ENCODE peak calls at places on chromosome 5, in six cellular contexts. M is choroid plexus epithelial cell, L is astrocyte of the spinal cord, E is A549, Y is mammary epithelial cell, J is heart left ventricle. K is an unnamed sample.

GRCh38 chr5:35009059-35009458 is 38.7 kb downstream of the AGXT2 start:
- DNase-seq in M (no peak), L (no peak), E (no peak), Y (no peak), J (no peak), K (no peak)

GRCh38 chr5:34663771-34664496 is 7.8 kb downstream of the RAI14 start:
- DNase-seq in M (no peak), L (no peak), E (no peak), Y (no peak), J (no peak), K (no peak)

GRCh38 chr5:39024005-39024404 is 50.2 kb downstream of the RICTOR start:
- DNase-seq in M (peak; percentile 86), L (peak; percentile 51), E (no peak), Y (no peak), J (peak; percentile 43), K (no peak)

GRCh38 chr5:44614845-44615244 is 193.9 kb upstream of the MRPS30 start:
- DNase-seq in M (no peak), L (no peak), E (no peak), Y (no peak), J (no peak), K (no peak)

GRCh38 chr5:126016256-126016655 is 407.0 kb upstream of the GRAMD2B start:
- DNase-seq in M (no peak), L (peak; percentile 24), E (no peak), Y (no peak), J (peak; percentile 53), K (peak; percentile 15)

GRCh38 chr5:123090641-123091257 is 1.7 kb downstream of the PRDM6 start:
- DNase-seq in M (no peak), L (no peak), E (no peak), Y (no peak), J (no peak), K (no peak)

GRCh38 chr5:67200809-67201562 is 4.4 kb upstream of the CD180 start:
- DNase-seq in M (no peak), L (no peak), E (no peak), Y (no peak), J (no peak), K (no peak)

GRCh38 chr5:41707853-41708603 is 162.2 kb downstream of the OXCT1 start:
- DNase-seq in M (peak; percentile 84), L (peak; percentile 71), E (peak; percentile 2), Y (peak; percentile 37), J (no peak), K (peak; percentile 56)

GRCh38 chr5:28380172-28380571 is 1341.8 kb upstream of the CDH9 start:
- DNase-seq in M (no peak), L (no peak), E (no peak), Y (no peak), J (no peak), K (no peak)

GRCh38 chr5:136174021-136174659 is 18.8 kb downstream of the SMIM32 start:
- DNase-seq in M (peak; percentile 85), L (peak; percentile 64), E (peak; percentile 55), Y (peak; percentile 50), J (no peak), K (peak; percentile 69)

GRCh38 chr5:66967826-66968262 is 228.8 kb downstream of the CD180 start:
- DNase-seq in M (no peak), L (no peak), E (no peak), Y (no peak), J (peak; percentile 35), K (no peak)

GRCh38 chr5:61659221-61659696 is 327.2 kb downstream of the ZSWIM6 start:
- DNase-seq in M (no peak), L (no peak), E (no peak), Y (no peak), J (peak; percentile 77), K (no peak)

GRCh38 chr5:97231025-97231636 is 48.1 kb upstream of the RIOK2 start:
- DNase-seq in M (peak; percentile 91), L (peak; percentile 86), E (peak; percentile 31), Y (peak; percentile 58), J (no peak), K (peak; percentile 77)

GRCh38 chr5:177409043-177409801 is at the start of gene F12:
- DNase-seq in M (no peak), L (no peak), E (no peak), Y (no peak), J (no peak), K (no peak)

GRCh38 chr5:54985301-54986268 is at the start of gene ESM1:
- DNase-seq in M (peak; percentile 68), L (peak; percentile 75), E (no peak), Y (peak; percentile 71), J (no peak), K (peak; percentile 59)

GRCh38 chr5:32339878-32340277 is 27.1 kb upstream of the MTMR12 start:
- DNase-seq in M (no peak), L (no peak), E (no peak), Y (no peak), J (no peak), K (no peak)

GRCh38 chr5:33588654-33589372 is 148.0 kb downstream of the TARS1 start:
- DNase-seq in M (peak; percentile 31), L (no peak), E (peak; percentile 21), Y (no peak), J (no peak), K (peak; percentile 26)

GRCh38 chr5:145976431-145977155 is 40.2 kb downstream of the SH3RF2 start:
- DNase-seq in M (peak; percentile 33), L (peak; percentile 65), E (no peak), Y (peak; percentile 77), J (no peak), K (peak; percentile 29)

GRCh38 chr5:158769079-158769478 is 330.6 kb downstream of the EBF1 start:
- DNase-seq in M (no peak), L (no peak), E (no peak), Y (no peak), J (no peak), K (no peak)

GRCh38 chr5:126122942-126123341 is 300.3 kb upstream of the GRAMD2B start:
- DNase-seq in M (peak; percentile 26), L (no peak), E (no peak), Y (peak; percentile 52), J (no peak), K (peak; percentile 26)

GRCh38 chr5:172521338-172521932 is 67.1 kb upstream of the SH3PXD2B start:
- DNase-seq in M (no peak), L (no peak), E (no peak), Y (no peak), J (no peak), K (no peak)

GRCh38 chr5:117760114-117760513 is 1185.5 kb upstream of the SEMA6A start:
- DNase-seq in M (peak; percentile 1), L (no peak), E (no peak), Y (no peak), J (no peak), K (no peak)

GRCh38 chr5:125232779-125233230 is 486.4 kb upstream of the ZNF608 start:
- DNase-seq in M (peak; percentile 18), L (peak; percentile 85), E (no peak), Y (peak; percentile 70), J (no peak), K (no peak)

GRCh38 chr5:88870280-88870679 is 12.7 kb downstream of the MEF2C start:
- DNase-seq in M (no peak), L (no peak), E (no peak), Y (no peak), J (no peak), K (no peak)

GRCh38 chr5:343461-344401 is 22.2 kb downstream of the AHRR start:
- DNase-seq in M (peak; percentile 75), L (peak; percentile 58), E (peak; percentile 82), Y (peak; percentile 39), J (no peak), K (peak; percentile 63)

GRCh38 chr5:10866913-10867312 is 105.9 kb upstream of the DAP start:
- DNase-seq in M (peak; percentile 12), L (no peak), E (no peak), Y (no peak), J (no peak), K (no peak)
- TF ChIP-seq CTCF in M (peak; percentile 49), L (peak; percentile 39), E (peak; percentile 6), Y (no peak), J (no peak), K (no peak)

DNA sequence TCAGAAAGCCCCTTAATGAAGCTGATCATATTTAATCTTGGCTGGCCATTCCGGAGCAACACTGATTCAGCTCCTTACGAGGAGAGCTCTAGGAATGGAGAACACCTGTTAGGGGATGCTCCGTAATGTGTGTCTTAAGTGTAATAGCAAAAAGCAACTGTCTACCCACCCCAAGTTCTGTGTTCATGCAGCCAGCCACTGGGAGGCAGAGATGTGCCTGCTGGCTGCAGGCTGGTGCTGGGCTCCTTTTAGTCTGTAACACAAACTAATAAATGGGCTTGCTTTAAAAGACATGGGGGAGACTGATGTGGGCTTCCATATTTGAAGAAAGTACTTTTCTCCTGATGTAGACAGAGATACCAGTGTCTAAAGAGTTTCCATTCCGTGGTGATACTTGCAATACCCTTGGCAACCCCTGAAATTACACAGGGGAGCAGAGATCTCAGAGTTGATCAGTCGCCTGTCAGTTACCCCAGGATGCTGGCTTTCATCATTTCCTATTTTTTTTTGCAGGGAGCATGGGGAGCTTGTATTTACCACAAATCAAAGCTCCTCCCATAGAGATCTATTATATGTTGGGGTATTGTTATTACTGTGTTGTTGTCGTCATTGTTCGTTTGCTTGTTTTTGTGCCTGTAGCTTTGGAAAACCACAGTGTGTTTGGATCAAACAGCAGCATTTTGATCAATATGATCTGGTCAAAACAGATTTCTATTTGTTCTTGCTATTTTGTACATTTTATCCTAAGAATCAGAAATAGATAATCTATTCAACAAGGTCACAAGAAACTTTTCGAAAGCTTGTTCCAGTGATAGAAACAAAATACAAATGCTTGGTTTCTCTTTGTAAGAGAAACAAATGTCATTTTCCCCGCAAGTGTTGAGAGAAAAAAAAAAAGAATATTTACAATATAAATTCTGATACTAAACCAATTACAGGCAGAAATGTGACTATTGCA is 65.8 kb downstream of the MTX3 start:
- DNase-seq in M (peak; percentile 35), L (no peak), E (no peak), Y (no peak), J (no peak), K (peak; percentile 11)
- TF ChIP-seq CTCF in M (peak; percentile 53), L (peak; percentile 40), E (no peak), Y (peak; percentile 38), J (no peak), K (no peak)

DNA sequence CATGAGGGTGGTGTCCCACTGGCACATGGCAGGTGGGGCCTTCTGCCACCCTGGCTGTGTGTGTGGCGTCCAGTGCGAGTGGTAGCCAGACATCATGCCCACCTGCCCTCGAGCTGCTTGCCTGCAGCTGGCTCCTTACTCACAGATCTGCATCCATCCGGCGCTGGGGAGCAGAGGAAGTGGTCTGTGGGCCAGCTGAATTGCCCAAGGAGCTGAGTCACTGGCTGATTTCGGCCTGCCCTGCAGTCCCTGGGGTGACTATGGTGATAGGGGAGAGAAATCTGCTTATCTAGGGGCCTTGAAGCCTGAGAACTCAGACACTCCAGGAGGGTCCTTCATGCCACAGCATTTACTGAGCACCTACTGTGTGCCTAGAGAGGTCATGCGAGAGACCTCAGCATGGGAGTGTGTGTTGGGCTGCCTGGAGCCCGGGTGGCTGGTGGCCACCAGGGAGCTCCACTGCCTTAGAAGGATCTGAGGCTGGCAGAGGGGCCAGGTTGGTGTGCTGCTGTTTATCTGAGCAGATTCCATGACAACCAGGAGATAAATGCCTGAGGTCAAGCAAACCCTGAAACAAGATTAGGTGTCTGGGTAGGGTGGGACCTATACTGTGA is 57.1 kb downstream of the SLC22A5 start:
- DNase-seq in M (peak; percentile 92), L (peak; percentile 91), E (peak; percentile 65), Y (peak; percentile 95), J (peak; percentile 87), K (peak; percentile 96)
- TF ChIP-seq CTCF in M (peak; percentile 70), L (peak; percentile 54), E (peak; percentile 20), Y (peak; percentile 27), J (no peak), K (peak; percentile 22)

DNA sequence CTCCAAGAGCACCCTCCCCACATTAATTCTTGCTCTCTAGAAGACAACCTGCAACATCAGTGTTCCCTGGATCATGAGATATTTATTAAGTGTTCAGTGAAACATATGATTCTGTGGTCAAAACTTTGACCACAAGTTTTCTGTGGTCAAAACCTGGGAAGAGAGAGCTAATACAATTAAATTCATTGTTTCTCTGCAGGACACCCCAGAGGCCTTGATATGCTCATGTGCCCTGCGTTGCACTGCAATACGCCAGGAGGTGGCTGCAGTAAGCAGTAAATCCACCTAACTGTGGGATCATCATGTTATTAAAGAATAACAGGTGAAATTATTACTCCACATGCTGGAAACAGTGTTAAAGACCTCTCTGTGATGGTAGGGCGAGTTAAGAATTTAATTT is 109.3 kb upstream of the SPDL1 start:
- DNase-seq in M (no peak), L (no peak), E (no peak), Y (peak; percentile 40), J (no peak), K (no peak)
- TF ChIP-seq CTCF in M (peak; percentile 10), L (no peak), E (no peak), Y (no peak), J (no peak), K (no peak)